ENCODE peak calls at places on chromosomes 1 and 21, in five cellular contexts. One of them, this sample, is unnamed.

GRCh38 chr1:222546548-222547259 is 1.2 kb downstream of the HHIPL2 start:
- DNase-seq in cardiac fibroblast: peak; percentile 78
- DNase-seq in OCI-LY7: no peak
- DNase-seq in fibroblast of lung: peak; percentile 80
- DNase-seq in adrenal gland: peak; percentile 17
- DNase-seq in this sample: peak; percentile 82

GRCh38 chr1:215083408-215083961 is 948 bp downstream of the KCNK2 start:
- DNase-seq in cardiac fibroblast: peak; percentile 25
- DNase-seq in OCI-LY7: no peak
- DNase-seq in fibroblast of lung: peak; percentile 25
- DNase-seq in adrenal gland: peak; percentile 53
- DNase-seq in this sample: peak; percentile 71

GRCh38 chr1:168273575-168273974 is 7.1 kb upstream of the TBX19 start:
- DNase-seq in cardiac fibroblast: no peak
- DNase-seq in OCI-LY7: no peak
- DNase-seq in fibroblast of lung: no peak
- DNase-seq in adrenal gland: no peak
- DNase-seq in this sample: peak; percentile 34

GRCh38 chr1:193355654-193356053 is 169.2 kb upstream of the B3GALT2 start:
- DNase-seq in cardiac fibroblast: no peak
- DNase-seq in OCI-LY7: no peak
- DNase-seq in fibroblast of lung: no peak
- DNase-seq in adrenal gland: no peak
- DNase-seq in this sample: no peak

GRCh38 chr1:235077163-235077540 is 51.5 kb downstream of the TOMM20 start:
- DNase-seq in cardiac fibroblast: no peak
- DNase-seq in OCI-LY7: no peak
- DNase-seq in fibroblast of lung: no peak
- DNase-seq in adrenal gland: no peak
- DNase-seq in this sample: no peak

GRCh38 chr1:157963713-157964112 is 29.7 kb upstream of the KIRREL1 start:
- DNase-seq in cardiac fibroblast: peak; percentile 77
- DNase-seq in OCI-LY7: peak; percentile 71
- DNase-seq in fibroblast of lung: peak; percentile 71
- DNase-seq in adrenal gland: peak; percentile 70
- DNase-seq in this sample: peak; percentile 54

GRCh38 chr1:52348704-52349301 is 17.2 kb downstream of the CC2D1B start:
- DNase-seq in cardiac fibroblast: peak; percentile 39
- DNase-seq in OCI-LY7: no peak
- DNase-seq in fibroblast of lung: peak; percentile 48
- DNase-seq in adrenal gland: peak; percentile 48
- DNase-seq in this sample: peak; percentile 40

GRCh38 chr21:45524756-45525152 is 17.5 kb downstream of the SLC19A1 start:
- DNase-seq in cardiac fibroblast: no peak
- DNase-seq in OCI-LY7: no peak
- DNase-seq in fibroblast of lung: no peak
- DNase-seq in adrenal gland: no peak
- DNase-seq in this sample: no peak

GRCh38 chr1:219313961-219314360 is 140.3 kb downstream of the LYPLAL1 start:
- DNase-seq in cardiac fibroblast: no peak
- DNase-seq in OCI-LY7: no peak
- DNase-seq in fibroblast of lung: no peak
- DNase-seq in adrenal gland: no peak
- DNase-seq in this sample: no peak

GRCh38 chr1:165034136-165034535 is 322.4 kb downstream of the LMX1A start:
- DNase-seq in cardiac fibroblast: no peak
- DNase-seq in OCI-LY7: no peak
- DNase-seq in fibroblast of lung: peak; percentile 74
- DNase-seq in adrenal gland: no peak
- DNase-seq in this sample: no peak

GRCh38 chr1:165376041-165376810 is 19.7 kb upstream of the LMX1A start:
- DNase-seq in cardiac fibroblast: peak; percentile 89
- DNase-seq in OCI-LY7: no peak
- DNase-seq in fibroblast of lung: peak; percentile 85
- DNase-seq in adrenal gland: peak; percentile 81
- DNase-seq in this sample: peak; percentile 96

GRCh38 chr1:55813619-55814018 is 598.5 kb upstream of the USP24 start:
- DNase-seq in cardiac fibroblast: peak; percentile 87
- DNase-seq in OCI-LY7: no peak
- DNase-seq in fibroblast of lung: peak; percentile 84
- DNase-seq in adrenal gland: peak; percentile 65
- DNase-seq in this sample: peak; percentile 94

GRCh38 chr1:174875306-174875705 is 124.4 kb upstream of the CACYBP start:
- DNase-seq in cardiac fibroblast: no peak
- DNase-seq in OCI-LY7: peak; percentile 81
- DNase-seq in fibroblast of lung: no peak
- DNase-seq in adrenal gland: peak; percentile 4
- DNase-seq in this sample: no peak

GRCh38 chr1:48757363-48757762 is 19.3 kb downstream of the BEND5 start:
- DNase-seq in cardiac fibroblast: no peak
- DNase-seq in OCI-LY7: no peak
- DNase-seq in fibroblast of lung: no peak
- DNase-seq in adrenal gland: no peak
- DNase-seq in this sample: no peak

GRCh38 chr1:54564312-54565112 is 16.5 kb downstream of the ACOT11 start:
- DNase-seq in cardiac fibroblast: no peak
- DNase-seq in OCI-LY7: no peak
- DNase-seq in fibroblast of lung: no peak
- DNase-seq in adrenal gland: no peak
- DNase-seq in this sample: no peak

GRCh38 chr1:44289530-44289929 is 65.5 kb downstream of the ERI3 start:
- DNase-seq in cardiac fibroblast: no peak
- DNase-seq in OCI-LY7: no peak
- DNase-seq in fibroblast of lung: no peak
- DNase-seq in adrenal gland: no peak
- DNase-seq in this sample: no peak

GRCh38 chr21:32499249-32500055 is 85.9 kb downstream of the TCP10L start:
- DNase-seq in cardiac fibroblast: peak; percentile 83
- DNase-seq in OCI-LY7: no peak
- DNase-seq in fibroblast of lung: peak; percentile 34
- DNase-seq in adrenal gland: no peak
- DNase-seq in this sample: peak; percentile 56

GRCh38 chr1:109091196-109092193 is 931 bp downstream of the TMEM167B start:
- DNase-seq in cardiac fibroblast: peak; percentile 54
- DNase-seq in OCI-LY7: no peak
- DNase-seq in fibroblast of lung: peak; percentile 15
- DNase-seq in adrenal gland: peak; percentile 60
- DNase-seq in this sample: peak; percentile 53

GRCh38 chr1:36339615-36340014 is 16.2 kb upstream of the EVA1B start:
- DNase-seq in cardiac fibroblast: no peak
- DNase-seq in OCI-LY7: no peak
- DNase-seq in fibroblast of lung: no peak
- DNase-seq in adrenal gland: peak; percentile 76
- DNase-seq in this sample: no peak

GRCh38 chr21:43343095-43343991 is 83.6 kb downstream of the SIK1 start:
- DNase-seq in cardiac fibroblast: no peak
- DNase-seq in OCI-LY7: no peak
- DNase-seq in fibroblast of lung: no peak
- DNase-seq in adrenal gland: no peak
- DNase-seq in this sample: no peak

GRCh38 chr1:25809283-25809926 is 9.4 kb downstream of the SELENON start:
- DNase-seq in cardiac fibroblast: no peak
- DNase-seq in OCI-LY7: peak; percentile 77
- DNase-seq in fibroblast of lung: no peak
- DNase-seq in adrenal gland: no peak
- DNase-seq in this sample: no peak

GRCh38 chr1:161020573-161021167 is at the start of gene F11R:
- DNase-seq in cardiac fibroblast: peak; percentile 28
- DNase-seq in OCI-LY7: no peak
- DNase-seq in fibroblast of lung: no peak
- DNase-seq in adrenal gland: peak; percentile 74
- DNase-seq in this sample: no peak

GRCh38 chr1:29532285-29532684 is 296.0 kb downstream of the PTPRU start:
- DNase-seq in cardiac fibroblast: no peak
- DNase-seq in OCI-LY7: no peak
- DNase-seq in fibroblast of lung: no peak
- DNase-seq in adrenal gland: no peak
- DNase-seq in this sample: no peak

GRCh38 chr1:24714859-24715520 is 30.3 kb upstream of the CLIC4 start:
- DNase-seq in cardiac fibroblast: peak; percentile 71
- DNase-seq in OCI-LY7: no peak
- DNase-seq in fibroblast of lung: peak; percentile 18
- DNase-seq in adrenal gland: peak; percentile 66
- DNase-seq in this sample: peak; percentile 34

GRCh38 chr1:178724386-178724733 is 684 bp upstream of the RALGPS2 start:
- DNase-seq in cardiac fibroblast: no peak
- DNase-seq in OCI-LY7: peak; percentile 70
- DNase-seq in fibroblast of lung: no peak
- DNase-seq in adrenal gland: no peak
- DNase-seq in this sample: no peak

GRCh38 chr21:34795152-34796141 is 126.7 kb downstream of the CLIC6 start:
- DNase-seq in cardiac fibroblast: peak; percentile 82
- DNase-seq in OCI-LY7: no peak
- DNase-seq in fibroblast of lung: peak; percentile 77
- DNase-seq in adrenal gland: peak; percentile 30
- DNase-seq in this sample: peak; percentile 80

GRCh38 chr1:92961131-92961895 is at the start of gene DIPK1A:
- DNase-seq in cardiac fibroblast: peak; percentile 60
- DNase-seq in OCI-LY7: peak; percentile 93
- DNase-seq in fibroblast of lung: peak; percentile 77
- DNase-seq in adrenal gland: peak; percentile 77
- DNase-seq in this sample: peak; percentile 77

GRCh38 chr1:211741116-211741515 is 65.7 kb upstream of the NEK2 start:
- DNase-seq in cardiac fibroblast: no peak
- DNase-seq in OCI-LY7: no peak
- DNase-seq in fibroblast of lung: no peak
- DNase-seq in adrenal gland: no peak
- DNase-seq in this sample: no peak

GRCh38 chr1:163170975-163171676 is 31.6 kb downstream of the RGS5 start:
- DNase-seq in cardiac fibroblast: peak; percentile 80
- DNase-seq in OCI-LY7: no peak
- DNase-seq in fibroblast of lung: peak; percentile 62
- DNase-seq in adrenal gland: no peak
- DNase-seq in this sample: peak; percentile 26

GRCh38 chr1:53328009-53328489 is at the start of gene LRP8:
- DNase-seq in cardiac fibroblast: peak; percentile 62
- DNase-seq in OCI-LY7: peak; percentile 81
- DNase-seq in fibroblast of lung: peak; percentile 54
- DNase-seq in adrenal gland: peak; percentile 78
- DNase-seq in this sample: peak; percentile 49

GRCh38 chr1:12434174-12434573 is 183.8 kb downstream of the DHRS3 start:
- DNase-seq in cardiac fibroblast: peak; percentile 75
- DNase-seq in OCI-LY7: no peak
- DNase-seq in fibroblast of lung: peak; percentile 71
- DNase-seq in adrenal gland: no peak
- DNase-seq in this sample: peak; percentile 71

GRCh38 chr1:210262167-210262896 is 29.7 kb downstream of the SERTAD4 start:
- DNase-seq in cardiac fibroblast: peak; percentile 64
- DNase-seq in OCI-LY7: no peak
- DNase-seq in fibroblast of lung: peak; percentile 88
- DNase-seq in adrenal gland: no peak
- DNase-seq in this sample: peak; percentile 96

GRCh38 chr1:53315456-53316048 is 12.3 kb downstream of the LRP8 start:
- DNase-seq in cardiac fibroblast: no peak
- DNase-seq in OCI-LY7: no peak
- DNase-seq in fibroblast of lung: no peak
- DNase-seq in adrenal gland: no peak
- DNase-seq in this sample: no peak

GRCh38 chr21:26888256-26888655 is 43.0 kb upstream of the ADAMTS1 start:
- DNase-seq in cardiac fibroblast: no peak
- DNase-seq in OCI-LY7: no peak
- DNase-seq in fibroblast of lung: no peak
- DNase-seq in adrenal gland: no peak
- DNase-seq in this sample: peak; percentile 73

GRCh38 chr1:58815069-58815679 is 31.3 kb upstream of the JUN start:
- DNase-seq in cardiac fibroblast: peak; percentile 90
- DNase-seq in OCI-LY7: peak; percentile 72
- DNase-seq in fibroblast of lung: peak; percentile 90
- DNase-seq in adrenal gland: peak; percentile 91
- DNase-seq in this sample: peak; percentile 88

GRCh38 chr1:223708001-223708359 is 4.4 kb upstream of the CAPN2 start:
- DNase-seq in cardiac fibroblast: no peak
- DNase-seq in OCI-LY7: no peak
- DNase-seq in fibroblast of lung: no peak
- DNase-seq in adrenal gland: no peak
- DNase-seq in this sample: no peak
- H3K4me3 ChIP-seq in cardiac fibroblast: peak overlapping the region; percentile 22
- H3K4me3 ChIP-seq in OCI-LY7: no peak overlapping the region
- H3K4me3 ChIP-seq in fibroblast of lung: no peak overlapping the region
- H3K4me3 ChIP-seq in adrenal gland: no peak overlapping the region
- H3K4me3 ChIP-seq in this sample: no peak overlapping the region

DNA sequence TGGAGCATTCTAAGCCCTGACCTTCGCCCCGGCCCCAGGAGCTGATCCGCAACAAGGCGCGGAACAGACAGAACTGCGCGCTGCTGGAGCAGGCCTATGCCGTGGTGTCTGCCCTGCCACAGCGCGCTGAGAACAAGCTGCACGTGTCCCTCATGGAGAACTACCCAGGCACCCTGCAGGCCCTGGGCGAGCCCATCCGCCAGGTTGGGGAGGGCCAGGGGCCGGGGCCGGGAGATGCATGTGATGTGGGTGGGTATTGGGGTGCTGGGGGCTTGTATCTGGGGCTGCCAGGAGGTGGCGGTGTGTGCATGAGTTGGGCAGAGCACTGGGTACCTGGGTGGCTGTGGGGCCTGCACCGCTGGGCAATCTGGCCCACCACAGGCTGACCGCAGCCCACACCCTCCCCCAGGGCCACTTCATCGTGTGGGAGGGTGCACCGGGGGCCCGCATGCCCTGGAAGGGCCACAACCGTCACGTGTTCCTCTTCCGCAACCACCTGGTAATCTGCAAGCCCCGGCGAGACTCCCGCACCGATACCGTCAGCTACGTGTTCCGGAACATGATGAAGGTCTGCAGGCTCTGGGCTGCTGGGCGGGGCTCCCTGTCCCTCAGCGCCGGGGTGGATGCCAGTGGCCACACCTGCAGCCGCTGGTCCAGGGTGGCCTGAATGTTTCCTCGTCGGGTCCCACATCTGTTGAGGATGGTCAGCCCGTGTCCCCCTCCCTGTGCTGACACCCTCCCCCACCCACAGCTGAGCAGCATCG is 65.8 kb downstream of the TRIM11 start:
- DNase-seq in cardiac fibroblast: no peak
- DNase-seq in OCI-LY7: peak; percentile 23
- DNase-seq in fibroblast of lung: peak; percentile 3
- DNase-seq in adrenal gland: no peak
- DNase-seq in this sample: no peak
- TF ChIP-seq CTCF in cardiac fibroblast: peak; percentile 8
- TF ChIP-seq CTCF in OCI-LY7: peak; percentile 64
- TF ChIP-seq CTCF in fibroblast of lung: peak; percentile 25
- TF ChIP-seq CTCF in adrenal gland: peak; percentile 28
- TF ChIP-seq CTCF in this sample: peak; percentile 18

DNA sequence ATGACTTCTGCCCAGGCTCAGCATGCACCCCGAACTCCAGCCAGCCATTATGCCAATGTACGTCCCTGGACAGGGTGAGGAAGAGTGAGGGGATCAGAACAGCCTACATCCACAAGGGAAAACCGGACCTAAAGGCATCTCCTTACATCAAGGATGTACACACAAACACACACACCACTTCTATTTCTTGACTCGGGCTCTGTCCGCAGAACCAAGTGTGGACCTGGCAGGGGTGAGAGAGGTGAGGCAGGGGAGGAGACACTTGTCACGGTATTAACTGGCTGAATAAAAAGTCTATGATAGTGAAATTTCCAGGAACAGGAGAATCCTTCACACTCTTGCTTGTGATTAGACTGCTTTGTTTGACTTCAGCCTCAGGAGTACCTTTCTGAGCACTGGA is 2.3 kb downstream of the LMOD1 start:
- DNase-seq in cardiac fibroblast: no peak
- DNase-seq in OCI-LY7: no peak
- DNase-seq in fibroblast of lung: no peak
- DNase-seq in adrenal gland: no peak
- DNase-seq in this sample: no peak
- H3K4me3 ChIP-seq in cardiac fibroblast: no peak overlapping the region
- H3K4me3 ChIP-seq in OCI-LY7: no peak overlapping the region
- H3K4me3 ChIP-seq in fibroblast of lung: peak overlapping the region; percentile 76
- H3K4me3 ChIP-seq in adrenal gland: peak overlapping the region; percentile 80
- H3K4me3 ChIP-seq in this sample: peak overlapping the region; percentile 89

GRCh38 chr1:21659099-21659923 is 9.8 kb downstream of the RAP1GAP start:
- DNase-seq in cardiac fibroblast: peak; percentile 61
- DNase-seq in OCI-LY7: peak; percentile 65
- DNase-seq in fibroblast of lung: peak; percentile 41
- DNase-seq in adrenal gland: peak; percentile 89
- DNase-seq in this sample: peak; percentile 33
- TF ChIP-seq CTCF in cardiac fibroblast: peak; percentile 90
- TF ChIP-seq CTCF in OCI-LY7: peak; percentile 84
- TF ChIP-seq CTCF in fibroblast of lung: peak; percentile 80
- TF ChIP-seq CTCF in adrenal gland: peak; percentile 96
- TF ChIP-seq CTCF in this sample: peak; percentile 75

This sample was measured in AG10803.